ENCODE peak calls at places on chromosomes 12 and 14, in eight cellular contexts. F, G, S, Z, H, O, M and A are unnamed samples.

GRCh38 chr14:99837822-99838221 is 44.6 kb downstream of the EML1 start:
- DNase-seq in F (no peak), M (no peak), S (no peak), Z (no peak), G (no peak), O (no peak), H (no peak), A (no peak)

GRCh38 chr14:102078344-102078743 is 8.5 kb downstream of the HSP90AA1 start:
- DNase-seq in H (no peak), G (no peak), O (no peak), Z (no peak), S (no peak), F (no peak), M (no peak), A (no peak)

GRCh38 chr12:47912575-47912974 is 7.8 kb upstream of the VDR start:
- DNase-seq in M (no peak), S (no peak), G (no peak), F (no peak), H (no peak), O (no peak), Z (no peak), A (no peak)

GRCh38 chr14:98622208-98623051 is 649.6 kb downstream of the BCL11B start:
- DNase-seq in Z (no peak), F (no peak), G (no peak), S (no peak), H (no peak), M (no peak), O (peak; percentile 76), A (no peak)

GRCh38 chr14:47541652-47542051 is 133.8 kb downstream of the MDGA2 start:
- DNase-seq in O (no peak), F (no peak), Z (peak; percentile 82), G (no peak), S (no peak), M (no peak), H (no peak), A (no peak)

GRCh38 chr14:50451854-50452253 is 55.2 kb upstream of the CDKL1 start:
- DNase-seq in F (no peak), S (no peak), Z (no peak), G (no peak), O (no peak), M (no peak), H (no peak), A (no peak)

GRCh38 chr14:54338696-54339317 is 58.0 kb upstream of the CDKN3 start:
- DNase-seq in F (no peak), O (peak; percentile 62), G (peak; percentile 34), Z (peak; percentile 28), S (peak; percentile 12), H (no peak), M (no peak), A (peak; percentile 70)

GRCh38 chr14:36524220-36524837 is 4.3 kb upstream of the NKX2-1 start:
- DNase-seq in Z (no peak), H (no peak), G (no peak), M (no peak), O (no peak), S (no peak), F (no peak), A (no peak)

GRCh38 chr12:1044697-1045096 is 53.7 kb downstream of the ERC1 start:
- DNase-seq in S (peak; percentile 31), Z (peak; percentile 61), G (no peak), F (no peak), O (peak; percentile 18), H (no peak), M (no peak), A (no peak)

GRCh38 chr12:117580718-117581062 is 219.3 kb upstream of the NOS1 start:
- DNase-seq in M (no peak), Z (peak; percentile 13), S (no peak), F (no peak), G (peak; percentile 19), O (peak; percentile 87), H (no peak), A (no peak)

GRCh38 chr12:88420460-88420859 is 159.8 kb downstream of the KITLG start:
- DNase-seq in O (peak; percentile 61), S (peak; percentile 84), H (no peak), F (no peak), Z (peak; percentile 91), M (no peak), G (no peak), A (no peak)